ENCODE peak calls at places on chromosomes 2 and 18, in seven cellular contexts. D, M, G, R, V, P and X are unnamed samples.
A peak's percentile ranks its signal among the peaks of the same experiment; 100 is the strongest.

GRCh38 chr2:76197842-76198448 is 487.2 kb upstream of the GCFC2 start:
- DNase-seq in D (no peak), M (peak; percentile 71), G (peak; percentile 10), R (no peak), V (peak; percentile 81), P (peak; percentile 65), X (peak; percentile 64)

GRCh38 chr2:174058022-174058421 is 92.8 kb upstream of the SP3 start:
- DNase-seq in D (no peak), M (peak; percentile 14), G (no peak), R (no peak), V (no peak), P (no peak), X (no peak)

GRCh38 chr2:159762075-159762474 is 35.9 kb downstream of the CD302 start:
- DNase-seq in D (no peak), M (no peak), G (no peak), R (no peak), V (no peak), P (no peak), X (no peak)

GRCh38 chr2:109663721-109664120 is 49.6 kb downstream of the SOWAHC start:
- DNase-seq in D (no peak), M (peak; percentile 89), G (peak; percentile 57), R (no peak), V (no peak), P (peak; percentile 90), X (no peak)

GRCh38 chr2:86274918-86275275 is 62.5 kb downstream of the REEP1 start:
- DNase-seq in D (no peak), M (peak; percentile 42), G (peak; percentile 25), R (no peak), V (no peak), P (peak; percentile 21), X (no peak)

GRCh38 chr2:6784299-6784698 is 81.4 kb downstream of the CMPK2 start:
- DNase-seq in D (no peak), M (no peak), G (no peak), R (no peak), V (no peak), P (no peak), X (no peak)

GRCh38 chr2:179340678-179341077 is 76.0 kb upstream of the SESTD1 start:
- DNase-seq in D (no peak), M (peak; percentile 57), G (peak; percentile 31), R (no peak), V (no peak), P (peak; percentile 86), X (no peak)

GRCh38 chr2:111178730-111179405 is 58.2 kb downstream of the BCL2L11 start:
- DNase-seq in D (no peak), M (no peak), G (no peak), R (no peak), V (no peak), P (no peak), X (no peak)

GRCh38 chr2:234081970-234082822 is 31.7 kb downstream of the SPP2 start:
- DNase-seq in D (peak; percentile 52), M (no peak), G (no peak), R (no peak), V (no peak), P (no peak), X (no peak)

GRCh38 chr18:36420826-36421225 is 123.3 kb downstream of the FHOD3 start:
- DNase-seq in D (no peak), M (no peak), G (no peak), R (no peak), V (no peak), P (peak; percentile 63), X (no peak)

GRCh38 chr2:192157776-192158175 is 37.0 kb downstream of the TMEFF2 start:
- DNase-seq in D (no peak), M (no peak), G (no peak), R (no peak), V (no peak), P (no peak), X (no peak)

GRCh38 chr2:171836151-171836910 is 57.7 kb downstream of the SLC25A12 start:
- DNase-seq in D (no peak), M (peak; percentile 28), G (peak; percentile 43), R (no peak), V (no peak), P (peak; percentile 70), X (no peak)

GRCh38 chr18:50786851-50787250 is 33.0 kb downstream of the MRO start:
- DNase-seq in D (no peak), M (no peak), G (no peak), R (no peak), V (no peak), P (no peak), X (no peak)

GRCh38 chr2:74715071-74715791 is 61.2 kb downstream of the SEMA4F start:
- DNase-seq in D (peak; percentile 14), M (peak; percentile 84), G (peak; percentile 18), R (peak; percentile 79), V (peak; percentile 90), P (peak; percentile 85), X (peak; percentile 83)

GRCh38 chr2:38997784-38998183 is 108.1 kb downstream of the ARHGEF33 start:
- DNase-seq in D (no peak), M (peak; percentile 79), G (peak; percentile 95), R (no peak), V (no peak), P (peak; percentile 94), X (no peak)

GRCh38 chr2:1746174-1747064 is 2.1 kb upstream of the PXDN start:
- DNase-seq in D (no peak), M (no peak), G (no peak), R (no peak), V (peak; percentile 3), P (no peak), X (no peak)

GRCh38 chr2:240125749-240126148 is 10.4 kb downstream of the COPS9 start:
- DNase-seq in D (no peak), M (no peak), G (no peak), R (no peak), V (no peak), P (no peak), X (no peak)

GRCh38 chr2:129069875-129070594 is 751.4 kb upstream of the HS6ST1 start:
- DNase-seq in D (no peak), M (no peak), G (no peak), R (no peak), V (no peak), P (no peak), X (no peak)

GRCh38 chr2:6832556-6832955 is 33.2 kb downstream of the CMPK2 start:
- DNase-seq in D (no peak), M (peak; percentile 4), G (no peak), R (no peak), V (no peak), P (no peak), X (no peak)

GRCh38 chr2:176997792-176998169 is 214.8 kb upstream of the HNRNPA3 start:
- DNase-seq in D (no peak), M (no peak), G (no peak), R (no peak), V (no peak), P (no peak), X (no peak)

GRCh38 chr2:15692551-15693377 is 101.1 kb downstream of the DDX1 start:
- DNase-seq in D (no peak), M (no peak), G (no peak), R (no peak), V (no peak), P (no peak), X (no peak)

GRCh38 chr2:109063326-109063670 is 65.7 kb upstream of the SH3RF3 start:
- DNase-seq in D (no peak), M (no peak), G (no peak), R (no peak), V (peak; percentile 24), P (no peak), X (no peak)

GRCh38 chr18:13448028-13448795 is 229.7 kb downstream of the LDLRAD4 start:
- DNase-seq in D (no peak), M (no peak), G (no peak), R (no peak), V (no peak), P (no peak), X (no peak)

GRCh38 chr18:49021433-49022129 is 70.8 kb upstream of the SMAD7 start:
- DNase-seq in D (no peak), M (peak; percentile 66), G (no peak), R (peak; percentile 20), V (peak; percentile 86), P (peak; percentile 35), X (no peak)

GRCh38 chr2:149042881-149043280 is 4.4 kb downstream of the LYPD6B start:
- DNase-seq in D (no peak), M (no peak), G (no peak), R (no peak), V (no peak), P (no peak), X (no peak)

GRCh38 chr18:910247-910646 is 5.6 kb downstream of the ADCYAP1 start:
- DNase-seq in D (no peak), M (no peak), G (no peak), R (no peak), V (no peak), P (no peak), X (no peak)

GRCh38 chr2:64996914-64997313 is 7.7 kb downstream of the SLC1A4 start:
- DNase-seq in D (peak; percentile 79), M (peak; percentile 20), G (no peak), R (no peak), V (no peak), P (no peak), X (no peak)

GRCh38 chr2:241188386-241189092 is at the start of gene ANO7:
- DNase-seq in D (no peak), M (no peak), G (no peak), R (no peak), V (no peak), P (no peak), X (no peak)